ENCODE peak calls at places on chromosomes 1 and 21, in ten cellular contexts. K, Z, P, B, Y, W, T, Q, H and L are unnamed samples.

GRCh38 chr1:110503471-110503870 is 15.5 kb downstream of the KCNA10 start:
- DNase-seq in K (no peak), Z (no peak), P (no peak), B (no peak), Y (no peak), W (no peak), T (no peak), Q (no peak), H (no peak), L (no peak)

GRCh38 chr1:16075337-16076002 is 2.0 kb upstream of the FAM131C start:
- DNase-seq in K (no peak), Z (no peak), P (peak), B (peak), Y (peak), W (no peak), T (peak), Q (no peak), H (no peak), L (peak)

GRCh38 chr21:17476006-17476405 is 36.8 kb upstream of the CXADR start:
- DNase-seq in K (peak), Z (no peak), P (no peak), B (no peak), Y (no peak), W (no peak), T (no peak), Q (no peak), H (no peak), L (no peak)

GRCh38 chr1:236502972-236503639 is 20.7 kb upstream of the LGALS8 start:
- DNase-seq in K (peak), Z (no peak), P (peak), B (peak), Y (peak), W (no peak), T (peak), Q (peak), H (peak), L (peak)

GRCh38 chr1:53627031-53627430 is 111.9 kb downstream of the GLIS1 start:
- DNase-seq in K (no peak), Z (no peak), P (no peak), B (no peak), Y (no peak), W (no peak), T (no peak), Q (no peak), H (no peak), L (no peak)

GRCh38 chr1:11046270-11046566 is 821 bp downstream of the MASP2 start:
- DNase-seq in K (no peak), Z (no peak), P (no peak), B (no peak), Y (no peak), W (no peak), T (no peak), Q (no peak), H (no peak), L (no peak)

GRCh38 chr1:32291145-32291707 is 657 bp upstream of the HDAC1 start:
- DNase-seq in K (no peak), Z (no peak), P (no peak), B (peak), Y (no peak), W (no peak), T (peak), Q (no peak), H (no peak), L (peak)

GRCh38 chr21:45327458-45328197 is 39.9 kb upstream of the POFUT2 start:
- DNase-seq in K (no peak), Z (no peak), P (no peak), B (no peak), Y (peak), W (no peak), T (no peak), Q (no peak), H (no peak), L (no peak)

GRCh38 chr1:53249706-53250105 is 11.4 kb upstream of the MAGOH start:
- DNase-seq in K (no peak), Z (no peak), P (no peak), B (no peak), Y (no peak), W (no peak), T (no peak), Q (no peak), H (no peak), L (no peak)

GRCh38 chr21:44533121-44533890 is 6.7 kb downstream of the KRTAP10-1 start:
- DNase-seq in K (no peak), Z (no peak), P (no peak), B (no peak), Y (no peak), W (no peak), T (no peak), Q (no peak), H (no peak), L (no peak)

GRCh38 chr1:232509570-232509969 is 120.4 kb downstream of the SIPA1L2 start:
- DNase-seq in K (no peak), Z (no peak), P (no peak), B (no peak), Y (no peak), W (no peak), T (no peak), Q (no peak), H (peak), L (no peak)

GRCh38 chr1:24896596-24897262 is 33.3 kb downstream of the RUNX3 start:
- DNase-seq in K (no peak), Z (no peak), P (no peak), B (no peak), Y (no peak), W (no peak), T (no peak), Q (no peak), H (no peak), L (no peak)

GRCh38 chr1:33637846-33638440 is 165.5 kb downstream of the ZSCAN20 start:
- DNase-seq in K (no peak), Z (no peak), P (no peak), B (peak), Y (no peak), W (no peak), T (no peak), Q (no peak), H (no peak), L (no peak)

GRCh38 chr1:77538956-77539509 is 143.4 kb downstream of the ZZZ3 start:
- DNase-seq in K (no peak), Z (no peak), P (peak), B (peak), Y (no peak), W (no peak), T (peak), Q (peak), H (no peak), L (peak)

GRCh38 chr1:15835205-15835740 is 12.2 kb upstream of the SPEN start:
- DNase-seq in K (no peak), Z (peak), P (no peak), B (peak), Y (no peak), W (no peak), T (no peak), Q (no peak), H (peak), L (peak)

GRCh38 chr1:222288056-222288455 is 259.8 kb downstream of the HHIPL2 start:
- DNase-seq in K (no peak), Z (no peak), P (peak), B (no peak), Y (no peak), W (no peak), T (no peak), Q (peak), H (no peak), L (no peak)

GRCh38 chr1:26197301-26197700 is 6.9 kb downstream of the CATSPER4 start:
- DNase-seq in K (no peak), Z (no peak), P (no peak), B (no peak), Y (no peak), W (no peak), T (no peak), Q (no peak), H (no peak), L (no peak)